ENCODE peak calls at places on chromosomes 12 and 14, in five cellular contexts. A, S, V, G and J are unnamed samples.
A peak's percentile ranks its signal among the peaks of the same experiment; 100 is the strongest.

GRCh38 chr12:18462437-18462836 is 201.1 kb downstream of the PIK3C2G start:
- DNase-seq in S (peak; percentile 7), V (peak; percentile 29), A (no peak), G (no peak), J (no peak)

GRCh38 chr12:52245962-52246577 is 13.0 kb downstream of the KRT7 start:
- DNase-seq in G (peak; percentile 38), A (no peak), S (no peak), V (no peak), J (no peak)

GRCh38 chr14:73786942-73787759 is 64.5 kb upstream of the PTGR2 start:
- DNase-seq in A (peak; percentile 86), V (no peak), G (no peak), S (peak; percentile 46), J (no peak)

GRCh38 chr12:54471793-54472192 is 1.6 kb downstream of the GTSF1 start:
- DNase-seq in G (no peak), S (no peak), A (no peak), V (no peak), J (no peak)

GRCh38 chr14:99568567-99569560 is 35.1 kb downstream of the CCDC85C start:
- DNase-seq in V (no peak), A (no peak), S (peak; percentile 65), G (no peak), J (peak; percentile 58)

GRCh38 chr12:91926810-91927209 is 218.8 kb downstream of the BTG1 start:
- DNase-seq in G (peak; percentile 12), S (no peak), A (no peak), V (peak; percentile 72), J (no peak)

GRCh38 chr14:68687746-68688145 is 105.1 kb downstream of the ZFP36L1 start:
- DNase-seq in V (no peak), S (no peak), G (no peak), A (no peak), J (peak; percentile 88)

GRCh38 chr12:32499048-32499447 is 99.7 kb downstream of the FGD4 start:
- DNase-seq in S (no peak), V (no peak), G (no peak), A (no peak), J (no peak)

GRCh38 chr12:50842637-50843493 is at the start of gene TMPRSS12:
- DNase-seq in A (peak; percentile 95), V (no peak), S (peak; percentile 48), G (no peak), J (no peak)

GRCh38 chr14:29354446-29354845 is 573.2 kb downstream of the PRKD1 start:
- DNase-seq in S (no peak), V (no peak), G (no peak), A (no peak), J (no peak)